ENCODE peak calls at places on chromosomes 3 and 15, in six cellular contexts. J is ovary; X is body of pancreas; O is AG04450; T is SJSA1; I is effector memory CD4-positive, alpha-beta T cell. D is an unnamed sample.

GRCh38 chr3:30286007-30286669 is 320.3 kb upstream of the TGFBR2 start:
- DNase-seq in J (peak; percentile 31), X (peak; percentile 88), O (peak; percentile 61), T (peak; percentile 69), I (no peak), D (peak; percentile 65)

GRCh38 chr3:54122802-54123537 is 618 bp downstream of the CACNA2D3 start:
- DNase-seq in J (peak; percentile 23), X (no peak), O (no peak), T (no peak), I (no peak), D (no peak)

GRCh38 chr15:79505956-79506355 is 73.8 kb downstream of the MINAR1 start:
- DNase-seq in J (no peak), X (no peak), O (no peak), T (no peak), I (no peak), D (no peak)

GRCh38 chr3:50521572-50521971 is 18.1 kb upstream of the CACNA2D2 start:
- DNase-seq in J (no peak), X (no peak), O (no peak), T (no peak), I (no peak), D (no peak)

GRCh38 chr3:164848922-164849321 is 229.4 kb downstream of the SI start:
- DNase-seq in J (no peak), X (no peak), O (no peak), T (no peak), I (no peak), D (no peak)

GRCh38 chr3:142124243-142124642 is 25.1 kb downstream of the TFDP2 start:
- DNase-seq in J (no peak), X (no peak), O (no peak), T (no peak), I (no peak), D (no peak)

GRCh38 chr15:98439523-98439942 is 208.8 kb upstream of the IGF1R start:
- DNase-seq in J (no peak), X (no peak), O (no peak), T (no peak), I (no peak), D (no peak)

GRCh38 chr3:32969656-32970055 is 18.2 kb downstream of the CCR4 start:
- DNase-seq in J (no peak), X (no peak), O (no peak), T (peak; percentile 55), I (no peak), D (no peak)

GRCh38 chr15:38854506-38854905 is 289.9 kb upstream of the RASGRP1 start:
- DNase-seq in J (no peak), X (no peak), O (no peak), T (no peak), I (no peak), D (no peak)

GRCh38 chr15:20357139-20358065 is 184.2 kb downstream of the GOLGA6L6 start:
- DNase-seq in J (peak; percentile 13), X (no peak), O (no peak), T (no peak), I (no peak), D (no peak)

GRCh38 chr15:52808996-52809395 is 18.9 kb upstream of the ONECUT1 start:
- DNase-seq in J (no peak), X (no peak), O (no peak), T (no peak), I (no peak), D (no peak)
- H3K27me3 ChIP-seq in J (no peaks in the 10 kb centered on the region), X (no peaks in the 10 kb centered on the region), O (peaks cover 47% of the 10 kb centered on the region), T (peaks cover 15% of the 10 kb centered on the region), I (peaks cover 51% of the 10 kb centered on the region), D (peaks cover 74% of the 10 kb centered on the region)

DNA sequence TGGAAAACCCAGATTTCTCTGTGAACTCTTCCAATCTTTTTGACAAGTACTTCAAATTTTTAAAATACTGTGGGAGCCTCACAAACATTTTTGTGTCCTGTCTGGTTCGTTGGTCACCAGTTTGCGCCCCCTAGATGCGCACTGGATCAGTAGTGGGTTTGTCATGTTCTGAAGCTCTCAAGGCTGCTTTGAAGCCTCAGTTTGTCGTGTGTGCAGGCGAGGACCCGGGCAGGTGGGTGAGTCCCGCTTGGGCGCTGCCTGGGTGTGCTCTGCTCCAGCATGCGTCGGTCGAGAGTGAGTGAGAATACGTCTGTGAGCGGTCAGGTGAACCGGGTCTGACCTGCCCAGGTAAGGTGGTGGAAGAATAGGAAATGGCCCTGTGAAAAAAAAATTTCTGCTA is 17.3 kb upstream of the AEN start:
- DNase-seq in J (no peak), X (no peak), O (no peak), T (no peak), I (no peak), D (no peak)
- H3K27me3 ChIP-seq in J (no peaks in the 10 kb centered on the region), X (no peaks in the 10 kb centered on the region), O (peaks cover 43% of the 10 kb centered on the region), T (peaks cover 51% of the 10 kb centered on the region), I (peaks cover 42% of the 10 kb centered on the region), D (peaks cover 31% of the 10 kb centered on the region)

GRCh38 chr3:45223889-45224730 is 2.0 kb downstream of the TMEM158 start:
- DNase-seq in J (no peak), X (no peak), O (no peak), T (no peak), I (no peak), D (no peak)
- H3K27me3 ChIP-seq in J (no peaks in the 10 kb centered on the region), X (no peaks in the 10 kb centered on the region), O (no peaks in the 10 kb centered on the region), T (no peaks in the 10 kb centered on the region), I (peaks cover 48% of the 10 kb centered on the region), D (peaks cover 4% of the 10 kb centered on the region)

DNA sequence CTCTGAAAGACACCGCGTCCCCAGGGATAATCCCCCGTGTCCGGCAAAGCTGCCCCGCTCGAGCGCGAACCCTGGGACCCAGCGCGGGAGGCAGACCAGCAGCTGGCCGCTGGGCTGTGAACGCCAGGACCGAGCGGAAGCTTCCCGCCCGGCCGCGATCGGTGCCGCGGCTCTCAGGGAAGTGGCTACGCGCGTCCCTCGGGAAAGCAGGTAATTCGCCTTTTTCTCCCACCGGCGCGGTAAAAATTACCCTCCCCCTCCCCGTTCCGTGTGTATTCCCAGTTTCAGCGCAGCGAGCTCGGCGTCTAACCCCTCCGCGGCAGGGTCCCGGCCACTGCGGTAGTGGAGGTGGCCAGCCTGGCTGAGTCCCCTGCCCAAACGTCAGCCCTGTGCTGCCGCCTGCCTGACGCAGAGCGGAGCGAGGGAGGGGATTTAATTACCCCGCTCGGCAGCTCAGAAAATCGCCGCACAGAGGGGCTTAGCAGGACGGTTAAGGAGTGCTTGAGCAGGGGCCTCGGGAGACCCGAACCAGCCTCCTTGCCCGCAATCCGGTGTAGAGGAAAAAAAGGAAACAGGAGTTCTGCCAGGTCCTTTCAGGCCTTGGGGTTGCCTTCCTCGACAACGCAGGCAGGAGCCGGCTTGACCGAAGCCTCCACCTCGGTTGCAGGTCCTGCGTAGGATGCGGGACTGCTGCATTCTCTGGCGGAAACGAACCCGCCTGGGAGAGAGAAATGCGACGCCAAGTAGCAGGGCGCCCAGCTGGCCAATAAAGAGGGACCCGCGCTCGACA is 2.9 kb downstream of the GATA2 start:
- DNase-seq in J (no peak), X (peak; percentile 58), O (no peak), T (peak; percentile 69), I (no peak), D (no peak)
- H3K27me3 ChIP-seq in J (peaks cover 10% of the 10 kb centered on the region), X (no peaks in the 10 kb centered on the region), O (peaks cover 2% of the 10 kb centered on the region), T (no peaks in the 10 kb centered on the region), I (peaks cover 81% of the 10 kb centered on the region), D (peaks cover 98% of the 10 kb centered on the region)

GRCh38 chr15:88403461-88403860 is 63.7 kb downstream of the MRPL46 start:
- DNase-seq in J (no peak), X (no peak), O (no peak), T (no peak), I (no peak), D (no peak)
- H3K27me3 ChIP-seq in J (no peaks in the 10 kb centered on the region), X (no peaks in the 10 kb centered on the region), O (peaks cover 9% of the 10 kb centered on the region), T (no peaks in the 10 kb centered on the region), I (peaks cover 3% of the 10 kb centered on the region), D (no peaks in the 10 kb centered on the region)

D was measured in gastrocnemius medialis.